ENCODE peak calls at places on chromosomes 3 and 15, in seven cellular contexts. F is kidney, W is endothelial cell of umbilical vein, K is AG09319, D is sigmoid colon, Y is endothelial cell, H is foreskin fibroblast. S is an unnamed sample.

GRCh38 chr15:62928242-62928995 is 114.1 kb upstream of the TPM1 start:
- DNase-seq in D (no peak), K (peak), Y (no peak), F (no peak), W (peak), H (peak), S (peak)

GRCh38 chr3:23748398-23749110 is 57.2 kb upstream of the UBE2E1 start:
- DNase-seq in Y (no peak), W (no peak), H (peak), F (no peak), K (no peak), D (no peak), S (peak)

GRCh38 chr3:123663977-123664376 is 79.1 kb upstream of the HACD2 start:
- DNase-seq in D (peak), H (no peak), K (no peak), Y (no peak), F (peak), W (no peak), S (no peak)

GRCh38 chr3:111595239-111595638 is at the start of gene ZBED2:
- DNase-seq in F (no peak), Y (no peak), H (no peak), W (no peak), D (no peak), K (no peak), S (peak)

GRCh38 chr3:45665101-45665572 is 24.1 kb upstream of the SACM1L start:
- DNase-seq in F (no peak), Y (peak), D (no peak), W (peak), H (peak), K (no peak), S (peak)

GRCh38 chr3:94978076-94978475 is 915.2 kb downstream of the NSUN3 start:
- DNase-seq in F (no peak), D (no peak), K (no peak), W (no peak), H (no peak), Y (no peak), S (no peak)

GRCh38 chr15:65192016-65192415 is 6.9 kb upstream of the CLPX start:
- DNase-seq in H (no peak), D (peak), Y (no peak), W (peak), F (no peak), K (no peak), S (peak)

GRCh38 chr3:160401301-160402095 is 2.0 kb downstream of the SMC4 start:
- DNase-seq in W (peak), F (no peak), Y (no peak), K (no peak), D (no peak), H (peak), S (peak)

GRCh38 chr3:64048631-64049061 is 25.4 kb upstream of the PSMD6 start:
- DNase-seq in F (no peak), W (peak), K (peak), H (peak), D (no peak), Y (no peak), S (peak)

GRCh38 chr15:56815247-56815646 is 81.9 kb upstream of the ZNF280D start:
- DNase-seq in D (no peak), W (peak), Y (no peak), F (no peak), K (no peak), H (no peak), S (no peak)

GRCh38 chr3:10204921-10205320 is 40.2 kb downstream of the IRAK2 start:
- DNase-seq in K (no peak), D (no peak), Y (no peak), H (peak), W (no peak), F (no peak), S (no peak)

GRCh38 chr15:67024322-67024997 is 40.9 kb upstream of the SMAD3 start:
- DNase-seq in Y (no peak), W (peak), K (peak), D (peak), H (peak), F (peak), S (peak)

GRCh38 chr3:172323894-172324590 is 124.2 kb downstream of the GHSR start:
- DNase-seq in K (no peak), W (no peak), F (no peak), Y (no peak), D (no peak), H (peak), S (peak)

GRCh38 chr3:143998266-143998665 is 26.6 kb downstream of the DIPK2A start:
- DNase-seq in W (no peak), Y (no peak), H (peak), K (no peak), F (no peak), D (no peak), S (peak)

GRCh38 chr15:74311734-74312444 is 55.6 kb downstream of the CYP11A1 start:
- DNase-seq in H (peak), F (no peak), D (no peak), K (no peak), W (peak), Y (peak), S (no peak)
- TF ChIP-seq CTCF in H (peak), F (peak), D (no peak), K (peak), W (peak), Y (peak), S (peak)

DNA sequence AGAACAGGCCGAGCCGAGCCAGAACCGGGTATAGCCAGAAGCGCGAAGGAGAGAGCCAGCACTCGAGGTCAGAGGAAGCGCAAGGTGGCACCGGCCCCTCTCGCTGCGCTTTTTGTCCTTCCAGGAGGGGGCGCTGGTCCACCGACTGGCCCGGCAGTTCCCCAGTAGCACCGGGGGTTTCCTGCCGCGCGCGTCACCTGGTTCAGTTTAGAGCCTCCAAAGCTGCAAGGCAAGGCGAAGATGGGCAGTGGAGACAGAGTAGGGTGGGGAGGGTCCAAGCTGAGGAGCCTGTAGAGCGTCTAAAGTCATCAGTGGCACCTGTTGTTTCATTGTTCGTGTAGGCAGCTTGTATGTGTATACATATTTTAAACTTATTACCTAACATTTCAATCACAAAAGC is 7.6 kb upstream of the NR2E3 start:
- DNase-seq in D (no peak), K (no peak), Y (peak), H (no peak), F (no peak), W (no peak), S (no peak)
- TF ChIP-seq CTCF in D (no peak), K (peak), Y (peak), H (peak), F (peak), W (peak), S (peak)

DNA sequence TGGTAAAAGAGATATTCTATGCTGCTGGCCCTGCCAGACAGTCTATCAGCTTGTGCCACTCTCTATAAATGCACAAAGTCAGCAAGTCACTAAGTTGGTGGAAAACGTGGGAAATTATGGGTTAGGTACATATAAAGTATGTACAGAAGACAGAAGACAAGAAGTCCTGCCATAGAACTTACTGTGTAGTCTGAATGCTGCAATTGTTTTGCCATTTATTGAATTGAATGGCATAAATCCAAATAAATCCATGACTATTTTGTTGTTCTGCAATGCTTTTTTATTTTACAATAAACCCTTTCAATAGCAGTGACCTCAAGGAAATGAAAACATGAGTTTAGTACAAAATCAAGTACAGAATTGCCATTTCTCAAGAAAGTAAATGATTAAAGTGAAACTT is 34.1 kb upstream of the TM4SF1 start:
- DNase-seq in D (no peak), H (no peak), F (no peak), W (peak), Y (no peak), K (no peak), S (no peak)
- TF ChIP-seq CTCF in D (no peak), H (no peak), F (no peak), W (no peak), Y (no peak), K (no peak), S (no peak)

DNA sequence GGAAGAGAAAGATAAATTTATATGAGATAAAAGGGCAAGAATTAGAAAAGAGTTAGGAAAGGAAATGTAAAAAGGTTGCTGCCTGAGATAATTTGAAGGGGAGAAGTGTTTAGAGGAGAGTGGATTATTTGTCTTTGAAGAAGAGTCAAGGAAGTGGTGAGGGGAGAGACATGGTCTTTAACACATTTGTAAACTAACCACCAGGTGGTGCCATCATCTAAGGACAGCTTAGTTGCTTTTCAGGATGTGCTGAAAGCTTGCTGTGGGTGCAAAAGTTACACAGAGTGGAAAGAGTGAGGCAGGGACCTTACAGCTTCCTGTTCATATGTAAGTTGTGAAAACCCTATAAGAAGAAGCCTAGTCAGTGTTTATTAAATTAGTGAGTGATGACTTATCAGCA is 114.1 kb upstream of the DNAJC19 start:
- DNase-seq in H (peak), Y (peak), K (no peak), W (no peak), F (no peak), D (no peak), S (peak)
- TF ChIP-seq CTCF in H (no peak), Y (peak), K (no peak), W (peak), F (no peak), D (no peak), S (peak)

S was measured in bronchial epithelial cell.